ENCODE peak calls at places on chromosomes 5 and 9, in seven cellular contexts. G, F, U, E, W, C and R are unnamed samples.

GRCh38 chr9:93064392-93065124 is 6.1 kb downstream of the SUSD3 start:
- DNase-seq in E (peak), F (no peak), W (no peak), C (no peak), U (peak), G (no peak), R (no peak)

GRCh38 chr9:131302244-131303075 is 12.9 kb downstream of the PLPP7 start:
- DNase-seq in U (no peak), E (no peak), G (no peak), W (peak), F (peak), C (no peak), R (no peak)

GRCh38 chr5:34756781-34757624 is 82.0 kb upstream of the TTC23L start:
- DNase-seq in F (no peak), W (peak), G (no peak), E (no peak), U (no peak), C (peak), R (no peak)

GRCh38 chr9:73042155-73042554 is 89.3 kb upstream of the ALDH1A1 start:
- DNase-seq in E (no peak), F (no peak), C (no peak), W (no peak), G (no peak), U (no peak), R (no peak)

GRCh38 chr9:35547889-35548418 is 57.1 kb upstream of the TESK1 start:
- DNase-seq in U (no peak), W (no peak), G (no peak), F (no peak), C (no peak), E (no peak), R (no peak)

GRCh38 chr9:18638448-18639249 is 164.7 kb downstream of the ADAMTSL1 start:
- DNase-seq in U (no peak), C (no peak), E (no peak), G (no peak), W (no peak), F (no peak), R (no peak)

GRCh38 chr5:175603987-175604739 is 53.7 kb upstream of the HRH2 start:
- DNase-seq in W (no peak), G (no peak), C (no peak), U (no peak), F (no peak), E (no peak), R (no peak)

GRCh38 chr5:60010328-60010727 is 116.8 kb upstream of the PDE4D start:
- DNase-seq in W (no peak), U (no peak), E (no peak), C (no peak), F (no peak), G (no peak), R (no peak)

GRCh38 chr5:72328172-72328571 is 8.0 kb downstream of the PTCD2 start:
- DNase-seq in G (no peak), E (no peak), W (peak), U (no peak), F (peak), C (no peak), R (peak)

GRCh38 chr5:153159611-153160010 is 330.9 kb upstream of the GRIA1 start:
- DNase-seq in E (no peak), G (no peak), U (no peak), C (no peak), F (no peak), W (no peak), R (no peak)

GRCh38 chr5:6762116-6762515 is 48.9 kb downstream of the TENT4A start:
- DNase-seq in G (no peak), E (no peak), C (no peak), U (no peak), F (no peak), W (no peak), R (no peak)

GRCh38 chr9:16012621-16013020 is 459.8 kb downstream of the CCDC171 start:
- DNase-seq in C (no peak), G (no peak), U (no peak), F (no peak), E (no peak), W (no peak), R (no peak)

GRCh38 chr5:173507171-173507570 is 109.3 kb downstream of the BOD1 start:
- DNase-seq in C (no peak), W (no peak), G (no peak), E (no peak), F (no peak), U (no peak), R (no peak)

GRCh38 chr5:170861295-170861854 is 443 bp upstream of the RANBP17 start:
- DNase-seq in W (no peak), F (no peak), G (no peak), E (no peak), U (no peak), C (peak), R (no peak)